ENCODE peak calls at places on chromosome 1, in five cellular contexts. C is cardiac fibroblast, X is ACHN, W is T-helper 2 cell, K is anterior cingulate cortex. M is an unnamed sample.

GRCh38 chr1:221394011-221394544 is 347.8 kb downstream of the DUSP10 start:
- DNase-seq in C (peak), W (no peak), K (no peak), X (no peak), M (no peak)

GRCh38 chr1:53090227-53091147 is 28.5 kb downstream of the PODN start:
- DNase-seq in X (no peak), K (no peak), C (peak), W (no peak), M (no peak)

GRCh38 chr1:31809698-31810097 is 6.1 kb downstream of the SPOCD1 start:
- DNase-seq in C (no peak), W (no peak), K (no peak), X (no peak), M (peak)

GRCh38 chr1:66739401-66740157 is 12.7 kb upstream of the DYNLT5 start:
- DNase-seq in C (no peak), X (no peak), W (no peak), K (no peak), M (no peak)

GRCh38 chr1:94702440-94702810 is 117.7 kb upstream of the SLC44A3 start:
- DNase-seq in X (no peak), C (peak), K (no peak), W (no peak), M (no peak)

GRCh38 chr1:154843913-154844681 is 26.0 kb downstream of the KCNN3 start:
- DNase-seq in C (no peak), X (no peak), W (no peak), K (no peak), M (no peak)

GRCh38 chr1:241592273-241592958 is 47.8 kb downstream of the CHML start:
- DNase-seq in K (no peak), C (no peak), W (no peak), X (peak), M (no peak)

GRCh38 chr1:245735831-245736530 is 581.2 kb downstream of the KIF26B start:
- DNase-seq in W (no peak), K (no peak), X (no peak), C (peak), M (no peak)

GRCh38 chr1:8651236-8651890 is 166.1 kb downstream of the RERE start:
- DNase-seq in W (no peak), C (no peak), K (no peak), X (no peak), M (peak)

GRCh38 chr1:207983044-207983443 is 72.1 kb upstream of the CD34 start:
- DNase-seq in W (no peak), C (no peak), K (no peak), X (no peak), M (no peak)

GRCh38 chr1:2977886-2978611 is 43.2 kb upstream of the ACTRT2 start:
- DNase-seq in W (no peak), C (no peak), X (no peak), K (no peak), M (no peak)

GRCh38 chr1:109794319-109795132 is 30.8 kb upstream of the EPS8L3 start:
- DNase-seq in W (no peak), K (no peak), X (no peak), C (peak), M (peak)